ENCODE peak calls at places on chromosomes 3 and 15, in seven cellular contexts. One of them, this sample, is unnamed.

GRCh38 chr3:128649264-128649663 is 1.4 kb downstream of the RPN1 start:
- DNase-seq in neural crest cell: no peak
- DNase-seq in GM06990: no peak
- DNase-seq in left lung: no peak
- DNase-seq in endodermal cell: no peak
- DNase-seq in MM.1S: no peak
- DNase-seq in mesothelial cell of epicardium: no peak
- DNase-seq in this sample: no peak

GRCh38 chr3:117874028-117874765 is 1160.4 kb downstream of the IGSF11 start:
- DNase-seq in left lung: no peak
- DNase-seq in mesothelial cell of epicardium: no peak
- DNase-seq in MM.1S: no peak
- DNase-seq in endodermal cell: peak
- DNase-seq in neural crest cell: no peak
- DNase-seq in GM06990: no peak
- DNase-seq in this sample: no peak

GRCh38 chr3:53750253-53751210 is 95.7 kb downstream of the CHDH start:
- DNase-seq in left lung: no peak
- DNase-seq in GM06990: peak
- DNase-seq in endodermal cell: no peak
- DNase-seq in MM.1S: no peak
- DNase-seq in neural crest cell: no peak
- DNase-seq in mesothelial cell of epicardium: no peak
- DNase-seq in this sample: no peak

GRCh38 chr3:127147291-127147905 is 45.5 kb upstream of the PRR23E start:
- DNase-seq in neural crest cell: no peak
- DNase-seq in left lung: no peak
- DNase-seq in GM06990: no peak
- DNase-seq in MM.1S: no peak
- DNase-seq in endodermal cell: no peak
- DNase-seq in mesothelial cell of epicardium: no peak
- DNase-seq in this sample: no peak

GRCh38 chr3:86995537-86995936 is 4.6 kb upstream of the VGLL3 start:
- DNase-seq in GM06990: no peak
- DNase-seq in endodermal cell: no peak
- DNase-seq in left lung: no peak
- DNase-seq in neural crest cell: no peak
- DNase-seq in mesothelial cell of epicardium: no peak
- DNase-seq in MM.1S: no peak
- DNase-seq in this sample: no peak

GRCh38 chr15:68524753-68525584 is 53.8 kb upstream of the CORO2B start:
- DNase-seq in mesothelial cell of epicardium: no peak
- DNase-seq in GM06990: peak
- DNase-seq in neural crest cell: no peak
- DNase-seq in endodermal cell: no peak
- DNase-seq in left lung: no peak
- DNase-seq in MM.1S: no peak
- DNase-seq in this sample: no peak

GRCh38 chr15:68290715-68291114 is 13.2 kb downstream of the FEM1B start:
- DNase-seq in MM.1S: no peak
- DNase-seq in mesothelial cell of epicardium: no peak
- DNase-seq in GM06990: no peak
- DNase-seq in endodermal cell: no peak
- DNase-seq in neural crest cell: no peak
- DNase-seq in left lung: no peak
- DNase-seq in this sample: no peak

GRCh38 chr3:123909785-123910184 is 25.7 kb upstream of the MYLK start:
- DNase-seq in MM.1S: peak
- DNase-seq in GM06990: peak
- DNase-seq in neural crest cell: no peak
- DNase-seq in mesothelial cell of epicardium: no peak
- DNase-seq in left lung: no peak
- DNase-seq in endodermal cell: no peak
- DNase-seq in this sample: no peak

GRCh38 chr3:40118031-40118610 is 191.4 kb upstream of the EIF1B start:
- DNase-seq in GM06990: no peak
- DNase-seq in MM.1S: no peak
- DNase-seq in neural crest cell: no peak
- DNase-seq in left lung: no peak
- DNase-seq in endodermal cell: no peak
- DNase-seq in mesothelial cell of epicardium: no peak
- DNase-seq in this sample: no peak

GRCh38 chr3:152325136-152325535 is 56.4 kb downstream of the MBNL1 start:
- DNase-seq in GM06990: no peak
- DNase-seq in left lung: no peak
- DNase-seq in neural crest cell: no peak
- DNase-seq in MM.1S: no peak
- DNase-seq in mesothelial cell of epicardium: no peak
- DNase-seq in endodermal cell: no peak
- DNase-seq in this sample: no peak

GRCh38 chr3:107394502-107394901 is 17.3 kb downstream of the CCDC54 start:
- DNase-seq in GM06990: no peak
- DNase-seq in mesothelial cell of epicardium: no peak
- DNase-seq in left lung: no peak
- DNase-seq in MM.1S: no peak
- DNase-seq in neural crest cell: no peak
- DNase-seq in endodermal cell: no peak
- DNase-seq in this sample: no peak

GRCh38 chr15:101024111-101024695 is 105.0 kb downstream of the LRRK1 start:
- DNase-seq in MM.1S: no peak
- DNase-seq in left lung: peak
- DNase-seq in GM06990: no peak
- DNase-seq in endodermal cell: peak
- DNase-seq in mesothelial cell of epicardium: peak
- DNase-seq in neural crest cell: no peak
- DNase-seq in this sample: no peak

GRCh38 chr15:42184313-42184712 is 23.8 kb downstream of the VPS39 start:
- DNase-seq in endodermal cell: no peak
- DNase-seq in GM06990: no peak
- DNase-seq in MM.1S: no peak
- DNase-seq in neural crest cell: no peak
- DNase-seq in left lung: peak
- DNase-seq in mesothelial cell of epicardium: no peak
- DNase-seq in this sample: no peak

GRCh38 chr3:123069021-123069381 is 2.2 kb downstream of the PDIA5 start:
- DNase-seq in GM06990: no peak
- DNase-seq in left lung: no peak
- DNase-seq in MM.1S: no peak
- DNase-seq in mesothelial cell of epicardium: no peak
- DNase-seq in endodermal cell: peak
- DNase-seq in neural crest cell: no peak
- DNase-seq in this sample: no peak

GRCh38 chr15:73951044-73951561 is 24.8 kb downstream of the LOXL1 start:
- DNase-seq in endodermal cell: peak
- DNase-seq in mesothelial cell of epicardium: peak
- DNase-seq in GM06990: peak
- DNase-seq in neural crest cell: peak
- DNase-seq in MM.1S: peak
- DNase-seq in left lung: peak
- DNase-seq in this sample: peak

GRCh38 chr3:60144071-60144470 is 1094.2 kb upstream of the CFAP20DC start:
- DNase-seq in endodermal cell: no peak
- DNase-seq in GM06990: no peak
- DNase-seq in neural crest cell: no peak
- DNase-seq in left lung: no peak
- DNase-seq in mesothelial cell of epicardium: no peak
- DNase-seq in MM.1S: no peak
- DNase-seq in this sample: no peak

GRCh38 chr3:168843481-168843880 is 747.8 kb upstream of the GOLIM4 start:
- DNase-seq in endodermal cell: no peak
- DNase-seq in MM.1S: no peak
- DNase-seq in mesothelial cell of epicardium: no peak
- DNase-seq in GM06990: no peak
- DNase-seq in left lung: no peak
- DNase-seq in neural crest cell: no peak
- DNase-seq in this sample: no peak

GRCh38 chr3:184491011-184491576 is 70.5 kb upstream of the EPHB3 start:
- DNase-seq in GM06990: no peak
- DNase-seq in neural crest cell: no peak
- DNase-seq in MM.1S: no peak
- DNase-seq in endodermal cell: peak
- DNase-seq in mesothelial cell of epicardium: no peak
- DNase-seq in left lung: peak
- DNase-seq in this sample: no peak

GRCh38 chr3:51887620-51888019 is 12.2 kb upstream of the IQCF5 start:
- DNase-seq in mesothelial cell of epicardium: no peak
- DNase-seq in neural crest cell: no peak
- DNase-seq in MM.1S: no peak
- DNase-seq in endodermal cell: no peak
- DNase-seq in left lung: no peak
- DNase-seq in GM06990: no peak
- DNase-seq in this sample: no peak

GRCh38 chr15:95448531-95449210 is 881.8 kb upstream of the NR2F2 start:
- DNase-seq in GM06990: no peak
- DNase-seq in mesothelial cell of epicardium: no peak
- DNase-seq in left lung: no peak
- DNase-seq in endodermal cell: no peak
- DNase-seq in neural crest cell: no peak
- DNase-seq in MM.1S: no peak
- DNase-seq in this sample: no peak

GRCh38 chr15:34084086-34084485 is 17.6 kb downstream of the EMC7 start:
- DNase-seq in neural crest cell: no peak
- DNase-seq in mesothelial cell of epicardium: no peak
- DNase-seq in MM.1S: no peak
- DNase-seq in left lung: no peak
- DNase-seq in GM06990: no peak
- DNase-seq in endodermal cell: no peak
- DNase-seq in this sample: no peak

GRCh38 chr15:59160880-59161593 is 45.6 kb upstream of the LDHAL6B start:
- DNase-seq in left lung: no peak
- DNase-seq in MM.1S: peak
- DNase-seq in mesothelial cell of epicardium: no peak
- DNase-seq in neural crest cell: peak
- DNase-seq in GM06990: no peak
- DNase-seq in endodermal cell: peak
- DNase-seq in this sample: no peak

GRCh38 chr15:26516102-26516980 is 256.5 kb downstream of the GABRB3 start:
- DNase-seq in neural crest cell: no peak
- DNase-seq in MM.1S: no peak
- DNase-seq in endodermal cell: peak
- DNase-seq in left lung: no peak
- DNase-seq in mesothelial cell of epicardium: no peak
- DNase-seq in GM06990: no peak
- DNase-seq in this sample: no peak

GRCh38 chr15:41900526-41901380 is 6.9 kb upstream of the SPTBN5 start:
- DNase-seq in MM.1S: no peak
- DNase-seq in neural crest cell: no peak
- DNase-seq in left lung: no peak
- DNase-seq in mesothelial cell of epicardium: no peak
- DNase-seq in GM06990: no peak
- DNase-seq in endodermal cell: no peak
- DNase-seq in this sample: no peak

GRCh38 chr3:157662171-157662570 is 159.0 kb upstream of the VEPH1 start:
- DNase-seq in endodermal cell: no peak
- DNase-seq in neural crest cell: no peak
- DNase-seq in mesothelial cell of epicardium: no peak
- DNase-seq in MM.1S: no peak
- DNase-seq in left lung: no peak
- DNase-seq in GM06990: no peak
- DNase-seq in this sample: no peak

GRCh38 chr15:62083168-62084154 is 16.7 kb downstream of the C2CD4A start:
- DNase-seq in MM.1S: no peak
- DNase-seq in neural crest cell: no peak
- DNase-seq in endodermal cell: no peak
- DNase-seq in mesothelial cell of epicardium: no peak
- DNase-seq in GM06990: no peak
- DNase-seq in left lung: no peak
- DNase-seq in this sample: no peak
- TF ChIP-seq CTCF in MM.1S: no peak
- TF ChIP-seq CTCF in neural crest cell: no peak
- TF ChIP-seq CTCF in endodermal cell: no peak
- TF ChIP-seq CTCF in mesothelial cell of epicardium: no peak
- TF ChIP-seq CTCF in GM06990: no peak
- TF ChIP-seq CTCF in left lung: no peak
- TF ChIP-seq CTCF in this sample: no peak

GRCh38 chr15:38699633-38700230 is 135.1 kb upstream of the RASGRP1 start:
- DNase-seq in mesothelial cell of epicardium: no peak
- DNase-seq in endodermal cell: peak
- DNase-seq in GM06990: no peak
- DNase-seq in MM.1S: peak
- DNase-seq in left lung: peak
- DNase-seq in neural crest cell: peak
- DNase-seq in this sample: peak
- TF ChIP-seq CTCF in mesothelial cell of epicardium: peak
- TF ChIP-seq CTCF in endodermal cell: peak
- TF ChIP-seq CTCF in GM06990: peak
- TF ChIP-seq CTCF in MM.1S: peak
- TF ChIP-seq CTCF in left lung: peak
- TF ChIP-seq CTCF in neural crest cell: peak
- TF ChIP-seq CTCF in this sample: peak

GRCh38 chr3:79236488-79236887 is 531.3 kb downstream of the ROBO1 start:
- DNase-seq in left lung: no peak
- DNase-seq in neural crest cell: no peak
- DNase-seq in MM.1S: no peak
- DNase-seq in mesothelial cell of epicardium: no peak
- DNase-seq in GM06990: no peak
- DNase-seq in endodermal cell: no peak
- DNase-seq in this sample: no peak
- TF ChIP-seq CTCF in left lung: no peak
- TF ChIP-seq CTCF in neural crest cell: no peak
- TF ChIP-seq CTCF in MM.1S: no peak
- TF ChIP-seq CTCF in mesothelial cell of epicardium: no peak
- TF ChIP-seq CTCF in GM06990: no peak
- TF ChIP-seq CTCF in endodermal cell: no peak
- TF ChIP-seq CTCF in this sample: no peak

GRCh38 chr15:97171556-97171955 is 788.9 kb upstream of the ARRDC4 start:
- DNase-seq in mesothelial cell of epicardium: no peak
- DNase-seq in GM06990: no peak
- DNase-seq in endodermal cell: no peak
- DNase-seq in MM.1S: no peak
- DNase-seq in neural crest cell: no peak
- DNase-seq in left lung: no peak
- DNase-seq in this sample: no peak

GRCh38 chr15:97177135-97177704 is 783.3 kb upstream of the ARRDC4 start:
- DNase-seq in left lung: no peak
- DNase-seq in mesothelial cell of epicardium: no peak
- DNase-seq in neural crest cell: peak
- DNase-seq in MM.1S: no peak
- DNase-seq in endodermal cell: peak
- DNase-seq in GM06990: no peak
- DNase-seq in this sample: no peak

DNA sequence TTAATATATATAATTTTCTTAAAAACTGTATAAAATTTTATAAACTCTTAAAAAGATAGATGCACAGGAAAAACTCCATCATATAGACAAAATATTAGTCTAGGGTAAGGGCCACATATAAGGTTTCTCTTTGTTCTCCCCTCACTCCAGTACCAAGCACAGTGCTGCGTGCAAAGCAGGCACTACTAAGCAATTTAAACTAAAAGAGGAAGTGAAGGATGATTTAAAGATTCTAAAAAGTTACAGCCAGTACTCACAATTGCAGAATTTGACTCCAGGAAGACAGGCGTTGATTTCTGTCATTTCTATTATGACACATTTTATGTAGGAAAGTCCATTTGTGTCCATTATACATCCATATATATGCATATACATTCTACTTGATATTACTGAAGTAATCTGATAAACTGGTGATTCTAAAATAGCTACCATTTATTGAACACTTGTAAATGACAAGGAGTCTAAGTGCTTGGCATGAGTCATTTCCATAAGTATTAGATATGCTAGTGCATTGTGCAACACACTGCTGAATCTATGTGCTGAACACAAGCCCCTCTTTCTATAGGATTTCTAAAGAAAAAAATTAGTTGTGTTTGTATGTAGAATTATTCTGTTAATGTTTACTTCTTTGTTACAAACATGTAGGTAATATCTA is 785.5 kb upstream of the ARRDC4 start:
- DNase-seq in GM06990: no peak
- DNase-seq in left lung: no peak
- DNase-seq in MM.1S: no peak
- DNase-seq in neural crest cell: no peak
- DNase-seq in mesothelial cell of epicardium: no peak
- DNase-seq in endodermal cell: no peak
- DNase-seq in this sample: no peak
- TF ChIP-seq CTCF in GM06990: no peak
- TF ChIP-seq CTCF in left lung: no peak
- TF ChIP-seq CTCF in MM.1S: no peak
- TF ChIP-seq CTCF in neural crest cell: no peak
- TF ChIP-seq CTCF in mesothelial cell of epicardium: no peak
- TF ChIP-seq CTCF in endodermal cell: no peak
- TF ChIP-seq CTCF in this sample: no peak

This sample was measured in natural killer cell.